ENCODE peak calls at places on chromosomes 3 and 15, in nine cellular contexts. Y is memory B cell; K is spleen; T is activated T-cell treated with anti-CD3 and anti-CD28 coated beads for 1 hour; W is stimulated activated naive B cell treated with anti-CD40 and anti-IgM and Interleukin-4, amounts not matched to agents 10 μg/mL and 1 μg/mL and 100 μg/mL, for 72 hours; U is colonic mucosa; H is KBM-7; L is foreskin fibroblast; J is DMS153. P is an unnamed sample.

GRCh38 chr3:140467916-140468315 is 209.9 kb upstream of the TRIM42 start:
- DNase-seq in Y (no peak), K (no peak), T (no peak), W (no peak), U (no peak), H (no peak), L (no peak), J (no peak), P (no peak)

GRCh38 chr3:73784647-73785420 is 160.1 kb upstream of the PDZRN3 start:
- DNase-seq in Y (no peak), K (no peak), T (no peak), W (no peak), U (no peak), H (no peak), L (peak; percentile 63), J (no peak), P (no peak)

GRCh38 chr3:48155122-48155521 is 33.1 kb downstream of the CDC25A start:
- DNase-seq in Y (no peak), K (no peak), T (no peak), W (no peak), U (no peak), H (no peak), L (peak; percentile 77), J (no peak), P (no peak)

GRCh38 chr3:149767720-149768119 is 15.4 kb upstream of the COMMD2 start:
- DNase-seq in Y (no peak), K (no peak), T (no peak), W (no peak), U (no peak), H (no peak), L (no peak), J (no peak), P (no peak)

GRCh38 chr3:179046497-179047353 is 24.9 kb downstream of the ZMAT3 start:
- DNase-seq in Y (peak; percentile 19), K (no peak), T (no peak), W (peak; percentile 90), U (no peak), H (no peak), L (no peak), J (no peak), P (no peak)

GRCh38 chr3:119597548-119598288 is at the start of gene PLA1A:
- DNase-seq in Y (no peak), K (no peak), T (no peak), W (peak; percentile 18), U (no peak), H (no peak), L (no peak), J (no peak), P (no peak)

GRCh38 chr15:51229907-51230328 is 108.5 kb downstream of the CYP19A1 start:
- DNase-seq in Y (no peak), K (no peak), T (no peak), W (no peak), U (no peak), H (no peak), L (peak; percentile 47), J (no peak), P (peak; percentile 50)

GRCh38 chr3:142651711-142652110 is 55.5 kb downstream of the PLS1 start:
- DNase-seq in Y (no peak), K (no peak), T (no peak), W (no peak), U (no peak), H (no peak), L (no peak), J (no peak), P (no peak)